ENCODE peak calls at places on chromosomes 1 and 21, in four cellular contexts. W is uterus, Z is heart left ventricle, F is kidney. H is an unnamed sample.

GRCh38 chr1:18234790-18235242 is 127.2 kb downstream of the IGSF21 start:
- DNase-seq in W (no peak), Z (no peak), F (no peak), H (no peak)

GRCh38 chr1:25711555-25712298 is 88.3 kb upstream of the SELENON start:
- DNase-seq in F (no peak), W (no peak), Z (no peak), H (peak; percentile 67)

GRCh38 chr1:179146916-179147315 is 65.0 kb downstream of the TOR3A start:
- DNase-seq in F (no peak), Z (no peak), W (no peak), H (no peak)

GRCh38 chr1:119885903-119886783 is 10.2 kb downstream of the ADAM30 start:
- DNase-seq in W (peak; percentile 24), F (no peak), Z (peak; percentile 30), H (peak; percentile 59)

GRCh38 chr1:21946836-21947587 is 9.9 kb upstream of the HSPG2 start:
- DNase-seq in W (no peak), Z (no peak), F (peak; percentile 63), H (no peak)

GRCh38 chr1:56525463-56526155 is 53.8 kb downstream of the PLPP3 start:
- DNase-seq in W (no peak), F (no peak), Z (peak; percentile 35), H (peak; percentile 71)

GRCh38 chr1:176504848-176505553 is 42.0 kb downstream of the PAPPA2 start:
- DNase-seq in Z (no peak), W (no peak), F (no peak), H (no peak)

GRCh38 chr1:145708063-145708462 is 895 bp upstream of the PDZK1 start:
- DNase-seq in Z (no peak), F (no peak), W (no peak), H (no peak)

GRCh38 chr1:200306954-200307754 is 102.7 kb downstream of the ZNF281 start:
- DNase-seq in F (no peak), W (no peak), Z (no peak), H (no peak)

GRCh38 chr1:91891486-91891885 is 5.5 kb upstream of the TGFBR3 start:
- DNase-seq in F (no peak), Z (no peak), W (peak; percentile 53), H (no peak)

GRCh38 chr1:232689714-232690113 is 59.8 kb upstream of the SIPA1L2 start:
- DNase-seq in Z (no peak), W (no peak), F (no peak), H (no peak)

GRCh38 chr1:86380257-86380861 is 15.8 kb downstream of the ODF2L start:
- DNase-seq in Z (no peak), W (no peak), F (no peak), H (no peak)

GRCh38 chr1:16468558-16468957 is 28.0 kb downstream of the NECAP2 start:
- DNase-seq in W (no peak), F (no peak), Z (no peak), H (no peak)

GRCh38 chr1:55938376-55938850 is 641.0 kb downstream of the PLPP3 start:
- DNase-seq in Z (no peak), W (no peak), F (peak; percentile 44), H (no peak)

GRCh38 chr1:244234009-244234643 is 183.0 kb downstream of the ZBTB18 start:
- DNase-seq in F (no peak), Z (no peak), W (no peak), H (no peak)

GRCh38 chr1:226799634-226800281 is 60.7 kb upstream of the ITPKB start:
- DNase-seq in F (no peak), W (peak; percentile 79), Z (no peak), H (no peak)

GRCh38 chr1:3454811-3455618 is 550 bp downstream of the ARHGEF16 start:
- DNase-seq in F (peak; percentile 87), Z (peak; percentile 61), W (no peak), H (peak; percentile 78)

GRCh38 chr1:89203166-89203565 is 4.4 kb upstream of the GBP4 start:
- DNase-seq in Z (no peak), W (no peak), F (no peak), H (no peak)

GRCh38 chr1:178530037-178530402 is 17.1 kb downstream of the TEX35 start:
- DNase-seq in F (no peak), Z (no peak), W (no peak), H (no peak)

GRCh38 chr21:35904995-35905972 is 155.0 kb downstream of the SETD4 start:
- DNase-seq in W (no peak), F (peak; percentile 65), Z (no peak), H (no peak)

GRCh38 chr1:2313651-2314296 is 77.6 kb downstream of the MORN1 start:
- DNase-seq in Z (no peak), F (no peak), W (no peak), H (no peak)

GRCh38 chr1:2312196-2312588 is 79.2 kb downstream of the MORN1 start:
- DNase-seq in W (no peak), Z (no peak), F (no peak), H (no peak)

GRCh38 chr1:2310332-2311183 is 80.8 kb downstream of the MORN1 start:
- DNase-seq in F (no peak), W (no peak), Z (no peak), H (no peak)

GRCh38 chr1:2312589-2313301 is 78.6 kb downstream of the MORN1 start:
- DNase-seq in Z (no peak), W (no peak), F (no peak), H (no peak)

GRCh38 chr1:2311184-2312032 is 79.9 kb downstream of the MORN1 start:
- DNase-seq in Z (no peak), F (no peak), W (peak; percentile 70), H (peak; percentile 75)
- TF ChIP-seq CTCF in Z (peak; percentile 36), F (no peak), W (peak; percentile 27), H (peak; percentile 51)

GRCh38 chr21:32523463-32523862 is 61.9 kb downstream of the TCP10L start:
- DNase-seq in Z (no peak), F (no peak), W (no peak), H (no peak)
- H3K27ac ChIP-seq in Z (peak overlapping the region; percentile 63), F (peak overlapping the region; percentile 18), W (peak overlapping the region; percentile 84), H (peak overlapping the region; percentile 53)

DNA sequence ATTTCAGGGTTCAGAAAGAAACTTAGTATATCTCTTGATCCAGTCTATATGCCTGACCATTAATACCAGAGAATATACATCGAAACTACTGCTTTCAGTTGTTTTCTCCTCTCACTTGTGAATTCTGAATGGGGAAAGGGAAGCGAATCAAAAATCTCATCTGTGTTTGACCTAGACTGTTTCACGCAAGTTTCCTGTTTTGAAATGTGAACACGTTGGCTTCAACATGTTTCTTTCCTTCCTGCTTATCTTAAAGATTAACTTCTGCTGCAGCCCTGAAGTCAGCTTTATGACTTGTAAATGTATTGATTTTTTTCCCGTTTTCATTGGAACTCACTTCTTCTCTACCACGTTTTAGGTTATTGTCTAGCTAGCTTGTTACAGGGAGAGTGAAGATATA is 49.9 kb downstream of the SNX27 start:
- DNase-seq in W (no peak), F (no peak), Z (no peak), H (no peak)
- TF ChIP-seq CTCF in W (no peak), F (no peak), Z (no peak), H (no peak)

GRCh38 chr1:154607748-154608521 is at the start of gene ADAR:
- DNase-seq in W (peak; percentile 96), F (peak; percentile 96), Z (peak; percentile 93), H (peak; percentile 94)
- H3K27ac ChIP-seq in W (peak within 1 kb of the TSS; percentile 99), F (peak within 1 kb of the TSS; percentile 96), Z (peak within 1 kb of the TSS; percentile 88), H (peak within 1 kb of the TSS; percentile 99)

DNA sequence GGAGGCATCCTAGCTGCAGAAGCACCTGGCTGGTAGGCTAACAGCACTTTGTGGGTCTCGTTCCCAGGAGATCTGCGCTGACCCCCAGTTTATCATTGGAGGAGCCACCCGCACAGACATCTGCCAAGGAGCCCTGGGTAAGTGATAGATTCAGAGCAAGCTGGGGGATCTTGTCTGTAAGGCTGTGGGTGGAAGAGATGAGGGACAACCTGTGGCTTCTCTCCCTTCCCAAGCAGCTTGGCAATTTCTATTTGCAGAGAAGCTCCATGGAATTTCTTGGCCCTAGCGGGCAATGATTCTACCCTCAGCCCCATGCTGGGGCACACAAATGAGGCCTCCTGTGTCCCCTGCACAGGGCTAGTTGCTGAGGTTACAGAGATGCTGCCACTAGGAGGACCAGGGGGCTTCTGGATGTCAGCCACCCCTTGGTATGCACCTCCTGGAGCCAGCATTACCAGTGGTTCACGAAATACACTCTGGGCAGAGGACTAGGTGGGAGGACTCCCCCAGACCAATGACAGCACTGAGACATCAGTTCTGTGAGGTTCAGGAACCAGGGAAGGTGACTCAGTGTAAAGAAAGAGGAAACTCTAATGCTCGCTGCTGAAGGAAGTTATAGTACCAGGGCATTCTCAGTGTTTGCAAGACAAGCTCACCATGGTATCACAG is 5.5 kb downstream of the CAPN2 start:
- DNase-seq in Z (no peak), W (no peak), F (no peak), H (no peak)
- TF ChIP-seq CTCF in Z (no peak), W (no peak), F (no peak), H (no peak)

GRCh38 chr1:20317471-20317870 is 26.8 kb downstream of the VWA5B1 start:
- DNase-seq in W (no peak), Z (no peak), F (no peak), H (no peak)

GRCh38 chr1:20320734-20321133 is 30.1 kb downstream of the VWA5B1 start:
- DNase-seq in F (no peak), W (no peak), Z (no peak), H (no peak)

GRCh38 chr1:20318971-20319370 is 28.3 kb downstream of the VWA5B1 start:
- DNase-seq in F (no peak), Z (no peak), W (no peak), H (no peak)

GRCh38 chr1:20319456-20319855 is 28.8 kb downstream of the VWA5B1 start:
- DNase-seq in Z (no peak), F (no peak), W (no peak), H (no peak)

DNA sequence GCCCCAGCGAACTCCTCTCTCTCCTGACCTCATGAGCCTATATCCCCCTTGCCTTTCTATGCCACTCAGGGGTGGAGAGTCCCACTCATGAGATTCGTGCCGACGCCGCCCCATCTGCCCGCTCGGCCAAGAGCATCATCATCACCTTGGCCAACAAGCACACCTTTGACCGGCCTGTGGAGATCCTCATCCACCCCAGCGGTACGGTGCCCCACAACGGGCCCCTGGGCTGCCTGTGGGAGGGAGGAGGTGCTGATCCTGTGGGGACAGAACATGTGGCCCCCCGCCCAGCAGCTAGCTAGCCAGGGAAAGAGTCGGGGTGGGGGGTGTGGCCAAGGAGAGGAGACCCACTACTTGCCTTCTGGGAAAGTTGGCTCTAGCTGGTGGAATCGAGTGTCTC is 27.8 kb downstream of the VWA5B1 start:
- DNase-seq in Z (no peak), W (no peak), F (no peak), H (no peak)
- H3K27ac ChIP-seq in Z (no peak overlapping the region), W (no peak overlapping the region), F (no peak overlapping the region), H (no peak overlapping the region)

GRCh38 chr1:23210351-23210785 is 6.9 kb downstream of the HTR1D start:
- DNase-seq in W (no peak), F (no peak), Z (no peak), H (no peak)
- TF ChIP-seq CTCF in W (no peak), F (no peak), Z (no peak), H (no peak)